ENCODE peak calls at places on chromosomes 16 and 17, in four cellular contexts. X is IMR-90, G is mesenchymal stem cell, L is H1. U is an unnamed sample.

GRCh38 chr16:10584956-10585561 is 4.7 kb upstream of the EMP2 start:
- DNase-seq in X (peak), G (no peak), L (no peak), U (no peak)

GRCh38 chr16:88913001-88913612 is 46.6 kb upstream of the PABPN1L start:
- DNase-seq in X (no peak), G (no peak), L (no peak), U (no peak)

GRCh38 chr16:25279491-25279890 is 21.8 kb upstream of the ZKSCAN2 start:
- DNase-seq in X (no peak), G (no peak), L (no peak), U (no peak)

GRCh38 chr17:80724723-80725388 is 180.2 kb downstream of the RPTOR start:
- DNase-seq in X (peak), G (peak), L (no peak), U (peak)

GRCh38 chr17:65290616-65291015 is 153.4 kb downstream of the RGS9 start:
- DNase-seq in X (no peak), G (no peak), L (no peak), U (no peak)

GRCh38 chr17:2901582-2901981 is 105.3 kb downstream of the RAP1GAP2 start:
- DNase-seq in X (no peak), G (no peak), L (no peak), U (peak)

GRCh38 chr16:65782537-65783290 is 583.8 kb upstream of the CDH5 start:
- DNase-seq in X (peak), G (peak), L (no peak), U (peak)

GRCh38 chr17:12523244-12523643 is 142.4 kb upstream of the MYOCD start:
- DNase-seq in X (no peak), G (no peak), L (no peak), U (no peak)

GRCh38 chr16:69435977-69436729 is 11.7 kb downstream of the CYB5B start:
- DNase-seq in X (no peak), G (no peak), L (no peak), U (peak)

GRCh38 chr17:18039535-18040286 is 503 bp downstream of the GID4 start:
- DNase-seq in X (no peak), G (peak), L (no peak), U (peak)

GRCh38 chr17:69822314-69822875 is 252.6 kb upstream of the KCNJ16 start:
- DNase-seq in X (no peak), G (no peak), L (no peak), U (no peak)

GRCh38 chr16:11683140-11683539 is 14.9 kb downstream of the SNN start:
- DNase-seq in X (no peak), G (no peak), L (no peak), U (no peak)

GRCh38 chr17:39376434-39376833 is 25.0 kb downstream of the FBXL20 start:
- DNase-seq in X (no peak), G (no peak), L (no peak), U (no peak)

GRCh38 chr16:4613636-4614570 is 785 bp downstream of the UBALD1 start:
- DNase-seq in X (peak), G (peak), L (no peak), U (peak)

GRCh38 chr16:4612977-4613635 is 1.6 kb downstream of the UBALD1 start:
- DNase-seq in X (no peak), G (peak), L (no peak), U (peak)

GRCh38 chr16:4616047-4616811 is 1.5 kb upstream of the UBALD1 start:
- DNase-seq in X (peak), G (peak), L (peak), U (peak)

GRCh38 chr16:4615389-4616046 is 830 bp upstream of the UBALD1 start:
- DNase-seq in X (no peak), G (no peak), L (no peak), U (no peak)

GRCh38 chr16:4614571-4615388 is at the start of gene UBALD1:
- DNase-seq in X (peak), G (peak), L (no peak), U (peak)
- H2BK5ac ChIP-seq in X (peak), G (peak), L (peak), U (peak)

GRCh38 chr17:77606146-77606864 is 352.2 kb upstream of the TNRC6C start:
- DNase-seq in X (no peak), G (no peak), L (no peak), U (no peak)
- H2BK5ac ChIP-seq in X (no peak), G (no peak), L (no peak), U (no peak)

GRCh38 chr17:28330671-28331070 is 4.6 kb downstream of the IFT20 start:
- DNase-seq in X (no peak), G (no peak), L (no peak), U (no peak)
- H2BK5ac ChIP-seq in X (no peak), G (no peak), L (no peak), U (no peak)

GRCh38 chr16:67539271-67539670 is 10.6 kb downstream of the RIPOR1 start:
- DNase-seq in X (no peak), G (peak), L (no peak), U (peak)
- H2BK5ac ChIP-seq in X (no peak), G (no peak), L (no peak), U (no peak)

DNA sequence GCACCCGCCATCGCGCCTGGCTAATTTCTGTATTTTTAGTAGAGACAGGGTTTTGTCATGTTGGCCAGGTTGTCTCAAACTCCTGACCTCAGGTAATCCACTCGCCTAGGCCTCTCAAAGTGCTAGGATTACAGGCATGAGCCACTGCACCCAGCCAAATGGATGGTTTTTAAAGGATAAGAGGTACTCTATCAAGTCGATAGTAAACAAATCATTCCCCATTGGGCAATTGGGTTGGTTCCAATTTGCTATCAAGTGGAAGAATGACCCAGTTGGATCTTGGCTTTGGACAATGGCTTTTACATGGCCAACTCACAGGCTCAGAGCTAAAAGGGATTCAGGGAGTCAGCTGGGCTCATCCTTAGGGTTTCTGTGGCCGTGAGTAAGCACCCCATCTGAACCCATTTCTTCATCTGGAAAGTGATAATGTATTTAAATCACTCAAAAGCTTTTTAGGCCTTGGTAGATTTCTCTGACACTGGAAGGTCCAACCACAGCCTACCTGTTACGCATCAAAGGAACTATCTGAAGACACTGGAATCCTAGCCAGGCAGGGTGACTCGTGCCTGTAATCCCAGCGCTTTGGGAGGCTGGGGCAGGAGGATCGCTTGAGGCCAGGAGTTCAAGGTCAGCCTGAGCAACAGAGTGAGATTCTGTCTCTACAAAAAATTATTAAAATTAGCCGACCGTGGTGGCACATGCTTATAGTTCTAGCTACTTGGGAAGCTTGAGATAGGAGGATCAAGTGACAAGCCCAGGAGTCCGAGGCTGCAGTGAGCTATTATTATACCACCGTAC is 18.6 kb upstream of the G6PC1 start:
- DNase-seq in X (no peak), G (no peak), L (no peak), U (no peak)
- H2BK5ac ChIP-seq in X (no peak), G (no peak), L (no peak), U (no peak)

DNA sequence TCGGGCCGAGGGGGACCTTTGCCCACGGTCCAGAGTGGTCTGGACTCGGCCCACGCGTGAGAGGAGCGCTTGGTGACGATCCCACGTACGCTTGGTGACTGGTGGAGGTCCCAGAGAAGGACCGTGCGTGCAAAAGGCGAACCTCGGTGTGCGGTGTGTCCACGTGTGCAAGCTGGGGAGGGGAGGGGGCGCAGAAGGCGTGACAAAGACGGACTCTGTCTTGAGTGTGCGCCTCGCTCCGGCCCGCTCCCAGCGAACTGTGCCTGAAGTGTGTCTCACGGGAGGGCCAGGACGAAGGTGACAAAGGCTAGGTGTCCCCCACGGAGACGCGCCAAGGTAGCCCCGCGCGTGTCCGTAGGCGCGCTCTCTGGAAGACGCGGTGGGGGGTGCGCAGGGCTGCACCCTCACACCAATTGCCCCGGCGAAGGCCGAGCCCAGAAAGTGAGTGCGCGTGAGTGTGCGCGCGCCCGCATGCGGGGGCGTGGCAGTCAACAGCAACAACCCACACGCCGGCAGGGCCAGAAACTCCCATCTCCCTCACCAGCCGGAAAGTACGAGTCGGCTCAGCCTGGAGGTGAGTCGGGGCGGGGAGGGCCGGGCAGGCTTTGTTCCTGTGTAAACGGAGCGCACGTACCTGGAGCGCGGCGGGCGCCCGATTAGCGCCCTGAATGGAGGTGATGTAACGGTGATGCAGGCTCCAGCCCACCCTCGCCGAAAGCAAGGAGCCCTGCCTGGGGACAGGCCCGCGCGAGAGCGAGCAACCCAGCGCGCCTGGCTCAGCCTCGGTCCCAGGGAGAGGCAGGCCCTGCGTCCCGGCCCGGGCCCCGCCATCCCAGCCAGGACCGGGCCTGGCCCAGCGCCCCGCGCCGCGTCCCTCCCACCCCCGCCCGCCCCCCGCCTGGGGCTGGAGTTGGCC is at the start of gene GPRC5C:
- DNase-seq in X (no peak), G (peak), L (peak), U (peak)
- H2BK5ac ChIP-seq in X (no peak), G (peak), L (peak), U (no peak)

DNA sequence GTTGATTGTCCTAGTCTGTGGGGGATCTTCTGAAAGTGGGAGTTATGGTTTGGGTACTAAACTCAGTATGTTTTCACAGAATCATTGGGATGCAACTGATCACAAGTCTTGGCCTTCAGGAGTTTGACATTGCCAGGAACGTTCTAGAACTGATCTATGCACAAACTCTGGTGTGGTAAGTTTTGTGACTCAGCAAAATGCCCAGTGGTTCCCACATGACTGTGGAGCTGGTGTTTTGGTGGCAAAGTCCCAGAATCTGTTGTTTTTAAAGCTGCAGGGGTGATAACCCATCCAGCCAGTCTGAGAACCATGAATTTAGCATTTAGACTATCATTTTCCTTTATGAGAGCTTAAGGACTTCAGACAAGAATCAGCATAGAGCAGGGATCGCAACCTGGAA is 40.6 kb downstream of the GDE1 start:
- DNase-seq in X (no peak), G (no peak), L (no peak), U (no peak)
- H2BK5ac ChIP-seq in X (no peak), G (no peak), L (no peak), U (no peak)

DNA sequence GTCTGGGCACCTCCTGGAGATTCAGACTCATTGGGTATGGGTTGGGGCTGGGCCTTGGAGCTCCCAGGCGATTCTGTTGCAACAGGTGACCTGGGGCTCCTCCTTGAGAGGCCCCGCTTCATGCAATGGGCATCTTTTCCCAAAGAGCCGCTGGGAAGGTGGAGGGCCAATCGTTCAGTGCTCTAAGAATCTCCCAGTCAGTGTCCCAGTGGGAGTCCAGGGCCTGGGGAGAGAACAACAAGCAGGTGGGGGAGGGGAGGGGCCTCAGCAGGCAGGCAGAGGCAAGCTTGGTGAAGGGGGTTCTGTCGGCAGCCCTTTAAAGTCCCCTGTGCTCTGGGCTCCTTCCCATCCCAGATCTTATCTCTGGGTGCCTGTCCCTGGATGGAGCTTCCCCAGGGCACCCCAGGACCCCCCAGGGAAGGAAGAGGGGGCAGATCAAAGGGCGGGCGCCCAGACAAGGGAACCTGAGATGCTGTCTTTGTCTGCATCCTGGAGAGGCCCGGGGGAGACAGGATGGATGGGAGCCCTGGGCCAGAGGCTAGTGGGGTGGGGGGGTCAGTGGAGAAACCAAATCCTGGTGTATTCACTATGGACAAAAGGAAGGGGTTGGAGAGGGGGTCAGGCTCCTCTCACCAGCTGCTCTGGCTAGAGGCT is 30.5 kb upstream of the NXPH3 start:
- DNase-seq in X (no peak), G (no peak), L (no peak), U (no peak)
- H2BK5ac ChIP-seq in X (no peak), G (no peak), L (peak), U (no peak)